ENCODE peak calls at places on chromosomes 16 and 17, in four cellular contexts. One of them, this sample, is unnamed.

GRCh38 chr17:32508926-32509325 is 22.1 kb downstream of the CDK5R1 start:
- DNase-seq in T-helper 22 cell: no peak
- DNase-seq in COR-L47: no peak
- DNase-seq in skeletal muscle cell: no peak
- DNase-seq in this sample: no peak

GRCh38 chr16:1776991-1777374 is 4.0 kb upstream of the MRPS34 start:
- DNase-seq in T-helper 22 cell: no peak
- DNase-seq in COR-L47: no peak
- DNase-seq in skeletal muscle cell: no peak
- DNase-seq in this sample: no peak

GRCh38 chr17:63222655-63223054 is 223.5 kb downstream of the CYB561 start:
- DNase-seq in T-helper 22 cell: no peak
- DNase-seq in COR-L47: no peak
- DNase-seq in skeletal muscle cell: peak; percentile 4
- DNase-seq in this sample: peak; percentile 24

GRCh38 chr17:44081681-44082080 is 11.1 kb downstream of the G6PC3 start:
- DNase-seq in T-helper 22 cell: no peak
- DNase-seq in COR-L47: no peak
- DNase-seq in skeletal muscle cell: no peak
- DNase-seq in this sample: no peak

GRCh38 chr16:82874251-82874650 is 247.5 kb downstream of the CDH13 start:
- DNase-seq in T-helper 22 cell: no peak
- DNase-seq in COR-L47: no peak
- DNase-seq in skeletal muscle cell: no peak
- DNase-seq in this sample: no peak

GRCh38 chr17:38710985-38711384 is 5.9 kb downstream of the MLLT6 start:
- DNase-seq in T-helper 22 cell: no peak
- DNase-seq in COR-L47: no peak
- DNase-seq in skeletal muscle cell: no peak
- DNase-seq in this sample: no peak

GRCh38 chr16:62450291-62450690 is 414.1 kb upstream of the CDH8 start:
- DNase-seq in T-helper 22 cell: no peak
- DNase-seq in COR-L47: no peak
- DNase-seq in skeletal muscle cell: no peak
- DNase-seq in this sample: no peak

GRCh38 chr17:4476017-4476416 is 22.7 kb upstream of the SPNS2 start:
- DNase-seq in T-helper 22 cell: no peak
- DNase-seq in COR-L47: no peak
- DNase-seq in skeletal muscle cell: no peak
- DNase-seq in this sample: no peak

GRCh38 chr16:57960310-57960709 is 10.6 kb downstream of the CNGB1 start:
- DNase-seq in T-helper 22 cell: no peak
- DNase-seq in COR-L47: no peak
- DNase-seq in skeletal muscle cell: no peak
- DNase-seq in this sample: no peak

GRCh38 chr17:31869031-31869430 is 10.0 kb upstream of the COPRS start:
- DNase-seq in T-helper 22 cell: no peak
- DNase-seq in COR-L47: no peak
- DNase-seq in skeletal muscle cell: no peak
- DNase-seq in this sample: no peak

GRCh38 chr17:22570144-22570845 is 878.0 kb downstream of the KCNJ18 start:
- DNase-seq in T-helper 22 cell: no peak
- DNase-seq in COR-L47: no peak
- DNase-seq in skeletal muscle cell: no peak
- DNase-seq in this sample: no peak

GRCh38 chr16:86563489-86564345 is 2.9 kb upstream of the FOXC2 start:
- DNase-seq in T-helper 22 cell: peak; percentile 66
- DNase-seq in COR-L47: peak; percentile 79
- DNase-seq in skeletal muscle cell: peak; percentile 67
- DNase-seq in this sample: peak; percentile 89

GRCh38 chr17:17545031-17545820 is 46.3 kb downstream of the PEMT start:
- DNase-seq in T-helper 22 cell: no peak
- DNase-seq in COR-L47: no peak
- DNase-seq in skeletal muscle cell: no peak
- DNase-seq in this sample: no peak

GRCh38 chr16:35605921-35606320 is 2146.5 kb downstream of the TP53TG3F start:
- DNase-seq in T-helper 22 cell: no peak
- DNase-seq in COR-L47: no peak
- DNase-seq in skeletal muscle cell: no peak
- DNase-seq in this sample: no peak

GRCh38 chr16:30527635-30528178 is 1.3 kb upstream of the ZNF768 start:
- DNase-seq in T-helper 22 cell: no peak
- DNase-seq in COR-L47: no peak
- DNase-seq in skeletal muscle cell: no peak
- DNase-seq in this sample: peak; percentile 98

GRCh38 chr16:4032768-4033167 is 83.5 kb downstream of the ADCY9 start:
- DNase-seq in T-helper 22 cell: no peak
- DNase-seq in COR-L47: no peak
- DNase-seq in skeletal muscle cell: no peak
- DNase-seq in this sample: peak; percentile 67

GRCh38 chr16:10598157-10598556 is 17.8 kb upstream of the EMP2 start:
- DNase-seq in T-helper 22 cell: no peak
- DNase-seq in COR-L47: no peak
- DNase-seq in skeletal muscle cell: no peak
- DNase-seq in this sample: no peak

GRCh38 chr17:27430882-27431491 is 25.3 kb upstream of the KSR1 start:
- DNase-seq in T-helper 22 cell: no peak
- DNase-seq in COR-L47: peak; percentile 13
- DNase-seq in skeletal muscle cell: no peak
- DNase-seq in this sample: peak; percentile 56

GRCh38 chr17:32189343-32189742 is 47.0 kb downstream of the RHOT1 start:
- DNase-seq in T-helper 22 cell: no peak
- DNase-seq in COR-L47: no peak
- DNase-seq in skeletal muscle cell: no peak
- DNase-seq in this sample: no peak

GRCh38 chr17:1724869-1725641 is 551 bp downstream of the WDR81 start:
- DNase-seq in T-helper 22 cell: no peak
- DNase-seq in COR-L47: no peak
- DNase-seq in skeletal muscle cell: no peak
- DNase-seq in this sample: no peak

GRCh38 chr17:27633312-27634025 is 2.5 kb downstream of the LGALS9 start:
- DNase-seq in T-helper 22 cell: no peak
- DNase-seq in COR-L47: no peak
- DNase-seq in skeletal muscle cell: no peak
- DNase-seq in this sample: no peak

GRCh38 chr16:22220076-22220453 is 14.0 kb downstream of the EEF2K start:
- DNase-seq in T-helper 22 cell: no peak
- DNase-seq in COR-L47: no peak
- DNase-seq in skeletal muscle cell: no peak
- DNase-seq in this sample: no peak

GRCh38 chr17:68290268-68290954 is 516 bp downstream of the SLC16A6 start:
- DNase-seq in T-helper 22 cell: peak; percentile 73
- DNase-seq in COR-L47: peak; percentile 20
- DNase-seq in skeletal muscle cell: no peak
- DNase-seq in this sample: no peak

GRCh38 chr16:57472665-57473060 is 10.2 kb downstream of the POLR2C start:
- DNase-seq in T-helper 22 cell: no peak
- DNase-seq in COR-L47: no peak
- DNase-seq in skeletal muscle cell: no peak
- DNase-seq in this sample: no peak

GRCh38 chr17:60508384-60508980 is 17.6 kb downstream of the APPBP2 start:
- DNase-seq in T-helper 22 cell: no peak
- DNase-seq in COR-L47: no peak
- DNase-seq in skeletal muscle cell: no peak
- DNase-seq in this sample: no peak

GRCh38 chr16:57616871-57617270 is 11.6 kb upstream of the ADGRG1 start:
- DNase-seq in T-helper 22 cell: no peak
- DNase-seq in COR-L47: no peak
- DNase-seq in skeletal muscle cell: no peak
- DNase-seq in this sample: no peak

GRCh38 chr17:79196913-79197312 is 122.3 kb downstream of the ENGASE start:
- DNase-seq in T-helper 22 cell: no peak
- DNase-seq in COR-L47: no peak
- DNase-seq in skeletal muscle cell: no peak
- DNase-seq in this sample: no peak

GRCh38 chr16:9885457-9885856 is 296.8 kb downstream of the GRIN2A start:
- DNase-seq in T-helper 22 cell: no peak
- DNase-seq in COR-L47: no peak
- DNase-seq in skeletal muscle cell: no peak
- DNase-seq in this sample: no peak

GRCh38 chr17:47295037-47295873 is 28.5 kb upstream of the EFCAB13 start:
- DNase-seq in T-helper 22 cell: no peak
- DNase-seq in COR-L47: no peak
- DNase-seq in skeletal muscle cell: no peak
- DNase-seq in this sample: no peak

GRCh38 chr17:78168906-78169793 is 769 bp downstream of the SYNGR2 start:
- DNase-seq in T-helper 22 cell: peak; percentile 70
- DNase-seq in COR-L47: peak; percentile 30
- DNase-seq in skeletal muscle cell: no peak
- DNase-seq in this sample: peak; percentile 70

GRCh38 chr16:82156761-82157654 is 13.0 kb downstream of the MPHOSPH6 start:
- DNase-seq in T-helper 22 cell: no peak
- DNase-seq in COR-L47: no peak
- DNase-seq in skeletal muscle cell: no peak
- DNase-seq in this sample: no peak

GRCh38 chr17:75270218-75270965 is 639 bp downstream of the MIF4GD start:
- DNase-seq in T-helper 22 cell: peak; percentile 13
- DNase-seq in COR-L47: peak; percentile 36
- DNase-seq in skeletal muscle cell: peak; percentile 43
- DNase-seq in this sample: peak; percentile 82

GRCh38 chr17:59762022-59762825 is 54.8 kb downstream of the VMP1 start:
- DNase-seq in T-helper 22 cell: no peak
- DNase-seq in COR-L47: no peak
- DNase-seq in skeletal muscle cell: no peak
- DNase-seq in this sample: peak; percentile 79

GRCh38 chr16:1613240-1613639 is 1.1 kb downstream of the CRAMP1 start:
- DNase-seq in T-helper 22 cell: no peak
- DNase-seq in COR-L47: no peak
- DNase-seq in skeletal muscle cell: no peak
- DNase-seq in this sample: peak; percentile 16

GRCh38 chr16:71474864-71475263 is 12.8 kb upstream of the ZNF23 start:
- DNase-seq in T-helper 22 cell: no peak
- DNase-seq in COR-L47: no peak
- DNase-seq in skeletal muscle cell: peak; percentile 85
- DNase-seq in this sample: peak; percentile 92

GRCh38 chr16:72847187-72848044 is 200.5 kb downstream of the ZFHX3 start:
- DNase-seq in T-helper 22 cell: no peak
- DNase-seq in COR-L47: peak; percentile 37
- DNase-seq in skeletal muscle cell: no peak
- DNase-seq in this sample: peak; percentile 33